ENCODE peak calls at places on chromosome 13, in ten cellular contexts. F is fibroblast of pulmonary artery, Z is AG09309, H is suprapubic skin, O is mammary epithelial cell, T is thoracic aorta, K is foreskin fibroblast, X is IMR-90, C is uterus, V is AG10803. B is an unnamed sample.

GRCh38 chr13:94967183-94968039 is 255.1 kb upstream of the SOX21 start:
- DNase-seq in K (peak), F (peak), T (no peak), Z (no peak), H (no peak), C (no peak), O (no peak), X (no peak), V (no peak), B (no peak)

GRCh38 chr13:46475586-46475991 is 77.4 kb upstream of the LRCH1 start:
- DNase-seq in X (no peak), O (no peak), Z (no peak), F (peak), H (no peak), C (no peak), T (no peak), V (peak), K (peak), B (no peak)

GRCh38 chr13:99465454-99465853 is 35.8 kb upstream of the TM9SF2 start:
- DNase-seq in H (no peak), C (no peak), T (no peak), O (no peak), V (no peak), K (no peak), F (no peak), Z (no peak), X (no peak), B (no peak)

GRCh38 chr13:40126301-40127085 is 471.0 kb downstream of the COG6 start:
- DNase-seq in Z (no peak), V (no peak), K (no peak), O (no peak), T (no peak), X (no peak), C (no peak), H (no peak), F (no peak), B (no peak)

GRCh38 chr13:64704121-64704520 is 2526.0 kb downstream of the PCDH9 start:
- DNase-seq in O (no peak), C (no peak), H (no peak), T (no peak), F (no peak), V (no peak), K (peak), X (no peak), Z (no peak), B (no peak)

GRCh38 chr13:81017525-81018152 is 676.7 kb upstream of the SPRY2 start:
- DNase-seq in F (peak), K (peak), O (peak), C (no peak), T (no peak), Z (peak), H (no peak), X (peak), V (peak), B (peak)

GRCh38 chr13:24605923-24606372 is 74.3 kb upstream of the ATP12A start:
- DNase-seq in O (peak), K (peak), Z (peak), X (peak), H (no peak), C (no peak), V (peak), F (peak), T (no peak), B (peak)

GRCh38 chr13:45630791-45631190 is 15.3 kb upstream of the ERICH6B start:
- DNase-seq in F (no peak), Z (no peak), K (no peak), C (no peak), X (no peak), T (no peak), O (peak), H (no peak), V (no peak), B (no peak)

GRCh38 chr13:71517004-71517403 is 350.0 kb downstream of the DACH1 start:
- DNase-seq in O (no peak), X (no peak), K (peak), H (no peak), Z (no peak), F (no peak), C (no peak), T (no peak), V (no peak), B (no peak)

GRCh38 chr13:44064376-44064775 is 184.7 kb downstream of the LACC1 start:
- DNase-seq in T (no peak), Z (no peak), V (peak), K (peak), C (no peak), O (no peak), X (no peak), H (no peak), F (no peak), B (no peak)

GRCh38 chr13:104310861-104311260 is 1244.6 kb upstream of the SLC10A2 start:
- DNase-seq in X (no peak), K (peak), F (no peak), H (no peak), Z (no peak), O (peak), C (no peak), T (no peak), V (no peak), B (no peak)

GRCh38 chr13:84641491-84641890 is 759.2 kb upstream of the SLITRK1 start:
- DNase-seq in F (peak), X (peak), C (no peak), H (no peak), T (no peak), V (peak), K (peak), Z (no peak), O (peak), B (no peak)

GRCh38 chr13:24502567-24503375 is 9.8 kb downstream of the PARP4 start:
- DNase-seq in K (peak), X (peak), H (peak), F (peak), Z (no peak), O (peak), V (peak), C (no peak), T (no peak), B (no peak)

GRCh38 chr13:49452725-49453457 is 8.8 kb downstream of the SETDB2 start:
- DNase-seq in X (no peak), V (no peak), T (no peak), F (no peak), C (no peak), O (no peak), K (no peak), Z (no peak), H (no peak), B (peak)

GRCh38 chr13:61695147-61695546 is 279.5 kb upstream of the PCDH20 start:
- DNase-seq in O (no peak), F (no peak), V (no peak), K (no peak), Z (no peak), X (no peak), C (no peak), T (no peak), H (no peak), B (no peak)

GRCh38 chr13:44191504-44192171 is 182.0 kb upstream of the SERP2 start:
- DNase-seq in C (peak), O (peak), X (peak), H (no peak), V (peak), T (no peak), Z (peak), F (peak), K (peak), B (peak)

GRCh38 chr13:67318398-67318797 is 88.3 kb upstream of the PCDH9 start:
- DNase-seq in O (no peak), H (no peak), C (no peak), Z (no peak), F (no peak), V (no peak), X (peak), T (no peak), K (peak), B (no peak)

GRCh38 chr13:99658266-99658991 is 157.2 kb downstream of the TM9SF2 start:
- DNase-seq in V (peak), T (no peak), C (peak), F (peak), H (peak), O (peak), Z (peak), X (peak), K (peak), B (no peak)

GRCh38 chr13:98826156-98826555 is 73.7 kb upstream of the SLC15A1 start:
- DNase-seq in C (no peak), X (peak), O (no peak), F (peak), T (no peak), K (no peak), H (no peak), Z (no peak), V (no peak), B (no peak)

GRCh38 chr13:45365558-45365885 is 24.5 kb upstream of the TPT1 start:
- DNase-seq in H (no peak), C (no peak), K (no peak), T (no peak), Z (no peak), O (peak), F (no peak), V (no peak), X (no peak), B (no peak)

GRCh38 chr13:50340566-50341287 is 325.5 kb downstream of the KCNRG start:
- DNase-seq in H (no peak), Z (no peak), T (no peak), O (no peak), V (no peak), F (no peak), C (peak), K (peak), X (no peak), B (no peak)

GRCh38 chr13:66914155-66914554 is 316.0 kb downstream of the PCDH9 start:
- DNase-seq in C (no peak), X (peak), Z (no peak), T (no peak), V (no peak), H (no peak), K (no peak), F (no peak), O (no peak), B (no peak)

GRCh38 chr13:25044071-25044470 is 51.9 kb upstream of the PABPC3 start:
- DNase-seq in C (no peak), Z (no peak), T (no peak), X (no peak), K (no peak), V (no peak), H (no peak), F (no peak), O (no peak), B (no peak)

GRCh38 chr13:33454844-33455256 is 169.3 kb upstream of the STARD13 start:
- DNase-seq in T (no peak), K (peak), O (no peak), V (peak), X (peak), F (peak), Z (peak), H (no peak), C (no peak), B (no peak)

GRCh38 chr13:48564046-48564445 is 31.2 kb upstream of the RCBTB2 start:
- DNase-seq in O (no peak), X (peak), T (no peak), F (no peak), C (no peak), Z (no peak), V (no peak), H (no peak), K (peak), B (no peak)

GRCh38 chr13:49374585-49375290 is 69.1 kb downstream of the CAB39L start:
- DNase-seq in T (no peak), K (peak), X (peak), F (peak), V (peak), C (no peak), O (peak), Z (peak), H (no peak), B (no peak)

GRCh38 chr13:40536443-40537113 is 129.9 kb downstream of the FOXO1 start:
- DNase-seq in H (no peak), F (no peak), V (no peak), T (no peak), O (peak), K (no peak), X (no peak), C (no peak), Z (no peak), B (no peak)

GRCh38 chr13:23020246-23020843 is 160.4 kb upstream of the SGCG start:
- DNase-seq in X (peak), T (no peak), V (peak), C (peak), Z (peak), K (peak), H (no peak), F (peak), O (peak), B (peak)

GRCh38 chr13:82088781-82089180 is 1747.9 kb upstream of the SPRY2 start:
- DNase-seq in X (no peak), V (no peak), Z (no peak), T (no peak), O (no peak), F (peak), H (no peak), K (no peak), C (no peak), B (no peak)
- H3K4me3 ChIP-seq in X (no peak), V (no peak), Z (no peak), T (no peak), O (no peak), F (no peak), H (no peak), K (no peak), C (no peak), B (no peak)

GRCh38 chr13:110057052-110057451 is 249.9 kb downstream of the COL4A1 start:
- DNase-seq in X (no peak), C (no peak), Z (no peak), V (no peak), F (no peak), K (no peak), T (no peak), O (no peak), H (no peak), B (no peak)
- H3K4me3 ChIP-seq in X (no peak), C (no peak), Z (no peak), V (no peak), F (no peak), K (no peak), T (peak), O (no peak), H (no peak), B (no peak)

DNA sequence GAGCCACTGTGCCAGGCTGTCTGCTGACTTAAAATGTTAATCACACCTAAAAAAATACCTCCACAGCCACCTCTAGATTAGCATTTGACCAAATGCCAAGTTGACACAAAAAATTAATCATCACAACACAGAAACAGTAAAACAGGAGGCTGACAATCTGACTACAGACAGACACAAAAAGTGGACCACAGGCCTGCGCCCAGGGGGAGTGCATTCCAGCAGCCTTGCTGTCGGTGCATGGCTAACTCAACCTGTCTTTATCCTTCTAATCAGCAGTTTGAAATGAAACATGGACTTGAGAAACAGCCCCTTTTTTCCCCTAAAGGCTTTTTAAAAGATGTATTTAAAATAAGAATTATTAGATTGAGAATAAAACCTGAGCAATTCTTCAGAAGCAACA is 34.0 kb downstream of the RASL11A start:
- DNase-seq in Z (no peak), V (no peak), X (no peak), T (no peak), H (no peak), F (no peak), C (no peak), O (no peak), K (no peak), B (no peak)
- H3K4me3 ChIP-seq in Z (no peak), V (no peak), X (no peak), T (no peak), H (no peak), F (no peak), C (no peak), O (no peak), K (no peak), B (no peak)

GRCh38 chr13:30113531-30113930 is 193.8 kb downstream of the KATNAL1 start:
- DNase-seq in V (no peak), H (no peak), Z (no peak), F (no peak), K (no peak), T (no peak), O (no peak), X (no peak), C (no peak), B (no peak)
- H3K4me3 ChIP-seq in V (no peak), H (no peak), Z (no peak), F (no peak), K (no peak), T (peak), O (no peak), X (no peak), C (no peak), B (no peak)

DNA sequence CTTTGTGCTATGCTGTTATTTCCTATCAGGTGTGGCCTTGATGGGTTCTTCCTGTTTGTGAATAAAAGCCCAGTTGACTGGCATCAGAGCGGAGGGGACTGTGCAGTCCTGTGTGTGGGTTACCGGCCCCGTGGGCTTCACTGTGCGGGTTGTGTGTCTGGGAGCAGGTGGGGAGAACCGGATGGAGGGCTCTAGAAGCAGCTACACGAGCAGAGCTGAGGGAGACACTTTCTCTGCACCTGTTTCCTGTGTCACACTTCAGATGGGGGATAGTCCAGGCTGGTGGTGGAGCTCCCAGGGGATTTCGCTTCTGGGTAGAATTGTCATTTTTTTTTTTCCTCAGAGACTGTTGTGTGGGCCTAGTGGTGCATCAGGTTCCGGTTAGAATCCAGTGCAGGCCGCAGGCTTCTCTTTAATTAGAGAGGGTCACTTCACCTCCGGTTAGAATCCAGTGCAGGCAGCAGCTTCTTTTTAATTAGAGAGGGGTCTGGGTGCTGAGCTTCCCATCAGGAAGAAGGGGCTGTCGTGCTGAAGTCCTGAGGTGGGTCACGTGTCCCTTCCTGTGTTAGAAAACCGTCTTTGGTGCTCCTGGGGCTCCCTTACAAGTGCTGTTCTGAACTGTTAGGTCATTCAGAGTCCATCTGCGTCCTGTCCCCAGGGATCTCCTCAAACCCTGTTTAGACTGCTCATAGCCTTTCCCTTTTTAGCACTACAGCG is 69.7 kb downstream of the ARHGEF7 start:
- DNase-seq in V (no peak), F (no peak), Z (no peak), T (no peak), H (no peak), K (no peak), C (no peak), X (no peak), O (no peak), B (no peak)
- H3K4me3 ChIP-seq in V (no peak), F (no peak), Z (no peak), T (peak), H (no peak), K (no peak), C (no peak), X (no peak), O (no peak), B (no peak)

DNA sequence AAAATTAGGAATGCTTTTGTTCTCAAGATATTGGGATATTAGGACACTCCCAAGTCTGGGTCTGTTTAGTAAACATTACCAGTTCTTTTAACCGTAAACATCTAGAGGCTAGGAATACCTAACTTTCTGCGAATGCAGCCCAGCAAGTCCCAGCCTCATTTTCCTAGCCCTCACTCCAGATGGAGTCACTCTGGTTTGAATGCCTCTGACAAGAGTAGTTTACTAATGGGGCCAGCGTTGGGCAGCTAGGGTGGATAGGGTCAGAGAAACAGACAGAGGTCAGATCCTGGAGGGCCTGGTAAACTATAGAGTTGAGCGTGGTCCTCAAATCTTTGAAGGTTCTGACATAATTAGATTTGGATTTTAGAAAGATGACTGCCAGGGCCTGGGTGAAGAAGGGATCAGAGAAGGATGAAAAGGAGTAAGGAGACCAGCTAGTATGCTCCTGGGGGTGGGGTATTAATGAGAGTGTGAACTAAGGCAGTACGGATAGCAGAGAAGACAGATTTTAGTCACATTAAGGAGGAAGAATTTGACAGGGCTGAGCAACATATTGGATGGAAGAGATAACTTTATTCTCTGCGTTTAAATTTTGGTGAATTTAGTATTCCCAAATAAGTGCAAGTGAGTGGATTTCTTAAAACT is 53.7 kb downstream of the WDFY2 start:
- DNase-seq in V (no peak), F (no peak), T (no peak), K (no peak), O (no peak), H (no peak), Z (no peak), C (no peak), X (no peak), B (no peak)
- H3K4me3 ChIP-seq in V (no peak), F (no peak), T (no peak), K (no peak), O (no peak), H (no peak), Z (no peak), C (no peak), X (no peak), B (no peak)

GRCh38 chr13:21453352-21454089 is 5.6 kb downstream of the ZDHHC20 start:
- DNase-seq in H (no peak), C (no peak), F (no peak), O (no peak), Z (peak), K (peak), X (no peak), T (no peak), V (peak), B (no peak)

GRCh38 chr13:21458816-21459701 is at the start of gene ZDHHC20:
- DNase-seq in V (peak), O (peak), K (peak), T (peak), H (peak), Z (no peak), C (peak), F (peak), X (peak), B (no peak)

GRCh38 chr13:21463424-21463823 is 4.3 kb upstream of the ZDHHC20 start:
- DNase-seq in H (no peak), T (no peak), Z (no peak), K (no peak), O (no peak), F (no peak), X (no peak), V (no peak), C (no peak), B (no peak)

DNA sequence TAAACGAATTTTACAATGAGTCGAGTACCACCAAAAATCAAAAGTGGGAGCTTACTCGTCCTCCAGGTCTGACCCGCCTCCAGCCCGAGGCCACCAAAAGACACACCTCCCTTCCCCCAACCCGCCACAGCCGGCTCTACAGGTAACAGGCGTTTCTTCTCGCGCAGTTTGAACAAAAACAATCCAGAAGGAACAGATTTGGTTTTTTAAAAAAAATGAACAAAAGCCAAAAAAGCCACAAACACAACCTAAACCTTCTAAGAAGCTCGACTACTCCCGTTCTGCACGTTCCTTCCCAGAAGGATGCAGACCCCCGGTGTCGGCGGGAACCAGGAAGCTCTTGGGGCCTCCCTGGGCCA is 667 bp downstream of the ZDHHC20 start:
- DNase-seq in H (no peak), K (peak), T (no peak), Z (no peak), F (no peak), O (peak), C (peak), V (no peak), X (no peak), B (peak)
- H3K4me3 ChIP-seq in H (peak), K (peak), T (peak), Z (peak), F (peak), O (peak), C (peak), V (peak), X (peak), B (peak)

GRCh38 chr13:36431204-36432105 is 840 bp upstream of the CCNA1 start:
- DNase-seq in F (no peak), C (peak), T (no peak), Z (no peak), V (no peak), X (no peak), O (peak), K (peak), H (no peak), B (no peak)
- H3K4me3 ChIP-seq in F (peak), C (peak), T (peak), Z (peak), V (peak), X (no peak), O (peak), K (peak), H (peak), B (no peak)

GRCh38 chr13:110907951-110908898 is 6.6 kb downstream of the ANKRD10 start:
- DNase-seq in V (peak), C (no peak), H (no peak), Z (no peak), X (peak), K (no peak), T (no peak), O (peak), F (peak), B (no peak)
- H3K4me3 ChIP-seq in V (no peak), C (no peak), H (no peak), Z (no peak), X (no peak), K (no peak), T (no peak), O (peak), F (no peak), B (no peak)

B was measured in LNCaP clone FGC.